ENCODE peak calls at places on chromosomes 16 and 17, in six cellular contexts. One of them, this sample, is unnamed.

GRCh38 chr17:26731005-26731921 is 562.7 kb upstream of the WSB1 start:
- DNase-seq in A549: no peak
- DNase-seq in HEK293T: no peak
- DNase-seq in GM12878: no peak
- DNase-seq in IMR-90: no peak
- DNase-seq in HepG2: no peak
- DNase-seq in this sample: no peak

GRCh38 chr17:77928519-77929179 is 29.9 kb upstream of the TNRC6C start:
- DNase-seq in A549: no peak
- DNase-seq in GM12878: no peak
- DNase-seq in HepG2: no peak
- DNase-seq in HEK293T: no peak
- DNase-seq in IMR-90: no peak
- DNase-seq in this sample: no peak

GRCh38 chr16:12907670-12908233 is 6.4 kb downstream of the SHISA9 start:
- DNase-seq in IMR-90: no peak
- DNase-seq in A549: no peak
- DNase-seq in HEK293T: no peak
- DNase-seq in GM12878: no peak
- DNase-seq in HepG2: peak
- DNase-seq in this sample: peak

GRCh38 chr16:89107209-89107582 is 13.5 kb downstream of the ACSF3 start:
- DNase-seq in HEK293T: no peak
- DNase-seq in A549: no peak
- DNase-seq in IMR-90: no peak
- DNase-seq in HepG2: no peak
- DNase-seq in GM12878: no peak
- DNase-seq in this sample: no peak

GRCh38 chr16:55499951-55500350 is 8.9 kb upstream of the LPCAT2 start:
- DNase-seq in IMR-90: peak
- DNase-seq in A549: no peak
- DNase-seq in HepG2: no peak
- DNase-seq in GM12878: no peak
- DNase-seq in HEK293T: peak
- DNase-seq in this sample: no peak

GRCh38 chr17:59762022-59762825 is 54.8 kb downstream of the VMP1 start:
- DNase-seq in GM12878: no peak
- DNase-seq in HEK293T: no peak
- DNase-seq in HepG2: no peak
- DNase-seq in A549: no peak
- DNase-seq in IMR-90: peak
- DNase-seq in this sample: no peak

GRCh38 chr17:62876664-62877411 is 68.7 kb upstream of the MARCHF10 start:
- DNase-seq in HEK293T: no peak
- DNase-seq in GM12878: no peak
- DNase-seq in HepG2: no peak
- DNase-seq in A549: no peak
- DNase-seq in IMR-90: peak
- DNase-seq in this sample: no peak

GRCh38 chr16:1308036-1308976 is 1.1 kb upstream of the UBE2I start:
- DNase-seq in HepG2: peak
- DNase-seq in A549: peak
- DNase-seq in GM12878: no peak
- DNase-seq in IMR-90: peak
- DNase-seq in HEK293T: no peak
- DNase-seq in this sample: no peak

GRCh38 chr17:14919049-14919545 is 346.0 kb downstream of the PMP22 start:
- DNase-seq in HEK293T: no peak
- DNase-seq in A549: no peak
- DNase-seq in IMR-90: no peak
- DNase-seq in HepG2: no peak
- DNase-seq in GM12878: no peak
- DNase-seq in this sample: no peak

GRCh38 chr17:14918540-14918939 is 346.6 kb downstream of the PMP22 start:
- DNase-seq in IMR-90: peak
- DNase-seq in GM12878: no peak
- DNase-seq in HepG2: no peak
- DNase-seq in HEK293T: no peak
- DNase-seq in A549: no peak
- DNase-seq in this sample: no peak

GRCh38 chr17:14922421-14922820 is 342.7 kb downstream of the PMP22 start:
- DNase-seq in HepG2: no peak
- DNase-seq in IMR-90: no peak
- DNase-seq in GM12878: no peak
- DNase-seq in HEK293T: no peak
- DNase-seq in A549: no peak
- DNase-seq in this sample: no peak

GRCh38 chr17:14921936-14922335 is 343.2 kb downstream of the PMP22 start:
- DNase-seq in HEK293T: no peak
- DNase-seq in A549: no peak
- DNase-seq in HepG2: no peak
- DNase-seq in IMR-90: no peak
- DNase-seq in GM12878: no peak
- DNase-seq in this sample: no peak

DNA sequence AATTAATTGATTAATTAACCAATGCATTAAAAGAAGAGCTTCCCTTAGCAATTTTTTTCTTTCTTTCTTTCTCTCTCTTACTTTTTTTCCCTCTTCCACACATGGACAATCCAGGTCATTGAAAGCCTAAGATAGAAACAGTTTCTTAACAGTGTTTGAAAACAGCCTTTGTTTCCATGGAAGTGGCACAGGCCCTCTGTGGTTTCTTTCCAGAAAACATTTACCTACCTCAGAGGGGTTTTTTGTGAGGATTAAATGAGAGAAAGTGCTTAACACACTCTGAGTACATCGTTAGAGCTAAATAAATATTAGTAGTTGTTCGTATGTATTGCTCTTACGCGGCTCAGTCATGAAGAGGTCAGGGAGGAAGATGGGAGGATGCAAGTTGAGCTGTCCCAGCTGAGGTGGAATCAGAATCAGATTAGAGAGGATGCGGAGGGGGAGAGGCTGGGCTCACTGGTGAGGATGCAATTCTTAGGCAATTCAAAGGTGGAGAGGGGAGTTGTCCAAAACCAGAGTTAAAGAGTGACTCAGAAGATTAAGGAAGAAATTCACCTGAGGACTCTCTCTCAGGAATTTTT is 345.5 kb downstream of the PMP22 start:
- DNase-seq in HepG2: no peak
- DNase-seq in IMR-90: peak
- DNase-seq in HEK293T: no peak
- DNase-seq in GM12878: no peak
- DNase-seq in A549: no peak
- DNase-seq in this sample: no peak
- TF ChIP-seq BHLHE40 in HepG2: no peak
- TF ChIP-seq BHLHE40 in IMR-90: no peak
- TF ChIP-seq BHLHE40 in HEK293T: no peak
- TF ChIP-seq BHLHE40 in GM12878: no peak
- TF ChIP-seq BHLHE40 in A549: no peak
- TF ChIP-seq BHLHE40 in this sample: no peak

GRCh38 chr16:68253721-68254120 is 8.5 kb downstream of the PLA2G15 start:
- DNase-seq in A549: no peak
- DNase-seq in HepG2: peak
- DNase-seq in IMR-90: no peak
- DNase-seq in HEK293T: no peak
- DNase-seq in GM12878: no peak
- DNase-seq in this sample: no peak

GRCh38 chr16:68249361-68249760 is 4.2 kb downstream of the PLA2G15 start:
- DNase-seq in HEK293T: no peak
- DNase-seq in GM12878: no peak
- DNase-seq in A549: no peak
- DNase-seq in IMR-90: no peak
- DNase-seq in HepG2: no peak
- DNase-seq in this sample: no peak

GRCh38 chr16:68250951-68251350 is 5.8 kb downstream of the PLA2G15 start:
- DNase-seq in HepG2: no peak
- DNase-seq in A549: no peak
- DNase-seq in IMR-90: no peak
- DNase-seq in GM12878: no peak
- DNase-seq in HEK293T: no peak
- DNase-seq in this sample: no peak

GRCh38 chr16:68251812-68252211 is 6.6 kb downstream of the PLA2G15 start:
- DNase-seq in HEK293T: no peak
- DNase-seq in A549: no peak
- DNase-seq in IMR-90: no peak
- DNase-seq in HepG2: no peak
- DNase-seq in GM12878: no peak
- DNase-seq in this sample: no peak

DNA sequence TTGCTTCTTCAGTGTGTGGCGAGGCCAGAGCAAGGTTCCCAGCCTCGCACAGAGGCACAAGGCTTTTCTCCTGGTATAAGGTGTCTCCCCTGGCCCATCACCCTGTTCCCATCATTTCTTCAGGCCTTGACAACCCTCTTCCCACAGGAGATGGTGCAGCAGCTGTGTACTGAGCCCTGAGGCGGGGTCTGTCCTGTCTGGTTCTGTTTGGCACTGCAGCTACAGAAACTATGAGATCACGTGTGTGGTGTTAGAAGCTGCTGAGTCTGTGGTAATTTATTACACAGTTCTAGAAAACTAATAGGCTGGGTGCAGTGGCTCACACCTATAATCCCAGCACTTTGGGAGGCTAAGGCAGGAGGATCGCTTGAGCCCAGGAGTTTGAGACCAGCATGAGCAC is 7.2 kb downstream of the PLA2G15 start:
- DNase-seq in HEK293T: no peak
- DNase-seq in A549: no peak
- DNase-seq in HepG2: no peak
- DNase-seq in IMR-90: no peak
- DNase-seq in GM12878: no peak
- DNase-seq in this sample: no peak
- TF ChIP-seq BHLHE40 in HEK293T: no peak
- TF ChIP-seq BHLHE40 in A549: no peak
- TF ChIP-seq BHLHE40 in HepG2: no peak
- TF ChIP-seq BHLHE40 in IMR-90: no peak
- TF ChIP-seq BHLHE40 in GM12878: no peak
- TF ChIP-seq BHLHE40 in this sample: no peak

GRCh38 chr16:26547681-26548080 is 519.0 kb upstream of the C16orf82 start:
- DNase-seq in HepG2: no peak
- DNase-seq in A549: no peak
- DNase-seq in GM12878: no peak
- DNase-seq in HEK293T: no peak
- DNase-seq in IMR-90: no peak
- DNase-seq in this sample: no peak

GRCh38 chr16:26546573-26546972 is 520.2 kb upstream of the C16orf82 start:
- DNase-seq in HepG2: no peak
- DNase-seq in A549: no peak
- DNase-seq in HEK293T: no peak
- DNase-seq in GM12878: no peak
- DNase-seq in IMR-90: no peak
- DNase-seq in this sample: no peak

GRCh38 chr16:26554030-26554429 is 512.7 kb upstream of the C16orf82 start:
- DNase-seq in A549: no peak
- DNase-seq in GM12878: no peak
- DNase-seq in IMR-90: no peak
- DNase-seq in HEK293T: no peak
- DNase-seq in HepG2: no peak
- DNase-seq in this sample: no peak

DNA sequence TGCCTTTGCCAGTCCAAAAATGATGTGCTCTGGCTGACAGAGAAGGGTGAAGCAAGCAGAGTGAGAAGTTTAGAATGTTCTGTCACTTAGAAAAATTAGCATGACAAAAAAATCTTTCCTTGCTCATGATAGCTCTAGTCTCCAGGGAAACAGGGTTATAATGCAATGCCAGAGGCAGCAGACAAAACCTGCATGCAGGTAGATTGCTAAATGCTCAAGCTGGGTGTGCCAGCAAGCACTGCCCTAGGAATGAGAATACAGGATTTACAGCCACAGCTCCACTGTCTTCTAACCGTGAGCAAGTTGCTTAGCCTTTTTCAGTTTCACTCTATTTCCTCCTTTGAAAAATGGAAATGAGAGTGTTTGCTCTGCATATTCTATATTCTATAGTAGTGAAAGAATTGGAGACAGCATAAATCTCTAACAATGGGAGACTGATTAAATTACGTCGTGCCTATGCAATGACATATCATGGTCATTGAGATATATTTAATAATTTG is 516.6 kb upstream of the C16orf82 start:
- DNase-seq in IMR-90: no peak
- DNase-seq in A549: no peak
- DNase-seq in HEK293T: no peak
- DNase-seq in GM12878: no peak
- DNase-seq in HepG2: no peak
- DNase-seq in this sample: no peak
- TF ChIP-seq BHLHE40 in IMR-90: no peak
- TF ChIP-seq BHLHE40 in A549: no peak
- TF ChIP-seq BHLHE40 in HEK293T: no peak
- TF ChIP-seq BHLHE40 in GM12878: no peak
- TF ChIP-seq BHLHE40 in HepG2: no peak
- TF ChIP-seq BHLHE40 in this sample: no peak

GRCh38 chr17:2688351-2689342 is 22.9 kb downstream of the CLUH start:
- DNase-seq in GM12878: no peak
- DNase-seq in HepG2: peak
- DNase-seq in HEK293T: peak
- DNase-seq in IMR-90: no peak
- DNase-seq in A549: no peak
- DNase-seq in this sample: no peak

GRCh38 chr17:2691069-2691871 is 20.3 kb downstream of the CLUH start:
- DNase-seq in GM12878: no peak
- DNase-seq in HEK293T: no peak
- DNase-seq in HepG2: no peak
- DNase-seq in IMR-90: no peak
- DNase-seq in A549: no peak
- DNase-seq in this sample: no peak

GRCh38 chr17:2690165-2691068 is 21.1 kb downstream of the CLUH start:
- DNase-seq in GM12878: no peak
- DNase-seq in IMR-90: no peak
- DNase-seq in A549: no peak
- DNase-seq in HepG2: no peak
- DNase-seq in HEK293T: peak
- DNase-seq in this sample: peak

GRCh38 chr17:2687074-2687418 is 24.5 kb downstream of the CLUH start:
- DNase-seq in HEK293T: no peak
- DNase-seq in GM12878: no peak
- DNase-seq in HepG2: no peak
- DNase-seq in IMR-90: no peak
- DNase-seq in A549: no peak
- DNase-seq in this sample: no peak

DNA sequence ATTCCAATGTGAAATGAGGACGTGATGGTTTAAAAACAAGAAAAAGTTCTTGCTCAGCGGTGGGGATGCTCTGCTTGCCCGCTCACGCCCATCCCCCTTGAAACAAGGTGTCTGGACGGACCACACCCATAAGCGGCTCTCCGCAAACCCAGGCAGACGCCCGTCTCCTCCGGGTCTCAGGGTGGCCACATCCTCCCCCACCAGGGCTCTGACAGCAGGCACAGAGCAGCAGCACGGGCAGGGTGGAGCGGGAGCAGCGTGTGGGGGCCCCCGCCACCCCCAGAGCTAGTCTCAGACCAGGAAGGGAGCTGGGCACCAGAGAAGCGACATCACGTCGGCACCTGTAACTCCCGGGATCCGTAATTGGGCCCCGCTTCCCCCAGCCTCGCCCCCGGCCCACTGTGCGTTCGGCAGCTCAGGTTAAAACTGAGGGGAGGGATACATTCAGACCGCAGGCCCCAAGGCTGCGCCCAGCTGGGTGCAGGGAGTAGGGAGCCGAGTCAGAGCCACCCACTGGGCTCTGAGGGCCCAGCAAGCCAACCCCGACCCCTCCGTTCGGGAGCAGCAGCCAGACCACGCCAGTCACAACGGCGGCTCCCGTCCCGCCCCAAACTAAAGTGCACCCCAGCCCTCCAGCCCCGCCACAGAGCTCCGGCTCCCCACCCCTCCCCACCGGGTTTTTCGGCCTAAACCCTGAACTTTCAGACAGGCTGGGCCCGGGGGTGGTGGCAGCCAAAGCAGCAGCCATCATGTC is 22.0 kb downstream of the CLUH start:
- DNase-seq in HEK293T: peak
- DNase-seq in IMR-90: no peak
- DNase-seq in GM12878: no peak
- DNase-seq in HepG2: no peak
- DNase-seq in A549: no peak
- DNase-seq in this sample: peak
- TF ChIP-seq BHLHE40 in HEK293T: no peak
- TF ChIP-seq BHLHE40 in IMR-90: no peak
- TF ChIP-seq BHLHE40 in GM12878: no peak
- TF ChIP-seq BHLHE40 in HepG2: no peak
- TF ChIP-seq BHLHE40 in A549: no peak
- TF ChIP-seq BHLHE40 in this sample: no peak